ENCODE peak calls at places on chromosomes 2 and 18, in five cellular contexts. M, E, L, J and B are unnamed samples.
A peak's percentile ranks its signal among the peaks of the same experiment; 100 is the strongest.

GRCh38 chr2:174631009-174631981 is 33.7 kb upstream of the WIPF1 start:
- DNase-seq in J (no peak), M (no peak), L (peak; percentile 90), E (no peak), B (no peak)

GRCh38 chr2:170155022-170155722 is 22.8 kb upstream of the MYO3B start:
- DNase-seq in J (no peak), E (no peak), L (peak; percentile 60), M (peak; percentile 42), B (no peak)

GRCh38 chr2:218472980-218473379 is 54.1 kb downstream of the VIL1 start:
- DNase-seq in L (no peak), E (no peak), M (no peak), J (no peak), B (no peak)

GRCh38 chr2:240435457-240435954 is at the start of gene GPC1:
- DNase-seq in M (peak; percentile 82), L (peak; percentile 76), J (peak; percentile 90), E (peak; percentile 79), B (peak; percentile 73)

GRCh38 chr2:171225302-171225980 is 64.7 kb upstream of the TLK1 start:
- DNase-seq in L (peak; percentile 95), M (peak; percentile 79), E (no peak), J (no peak), B (no peak)

GRCh38 chr2:167596072-167596471 is 651.3 kb downstream of the STK39 start:
- DNase-seq in M (no peak), L (no peak), J (no peak), E (no peak), B (no peak)

GRCh38 chr2:237603718-237604362 is 13.3 kb upstream of the RAB17 start:
- DNase-seq in M (no peak), J (no peak), L (peak; percentile 80), E (peak; percentile 47), B (no peak)

GRCh38 chr2:1504311-1504750 is 91.1 kb downstream of the TPO start:
- DNase-seq in M (no peak), L (no peak), J (no peak), E (no peak), B (no peak)

GRCh38 chr2:159064446-159065301 is 96.2 kb downstream of the TANC1 start:
- DNase-seq in M (no peak), J (no peak), E (no peak), L (peak; percentile 58), B (no peak)

GRCh38 chr18:395481-396250 is 104.8 kb downstream of the COLEC12 start:
- DNase-seq in E (peak; percentile 33), M (no peak), L (peak; percentile 86), J (no peak), B (no peak)

GRCh38 chr2:33522571-33522970 is 46.1 kb downstream of the RASGRP3 start:
- DNase-seq in L (peak; percentile 42), J (no peak), M (no peak), E (no peak), B (no peak)

GRCh38 chr2:208122248-208122647 is 2.1 kb downstream of the CRYGD start:
- DNase-seq in L (no peak), M (no peak), E (no peak), J (no peak), B (no peak)

GRCh38 chr2:176126929-176127768 is 2.4 kb upstream of the HOXD8 start:
- DNase-seq in E (peak; percentile 71), J (no peak), L (peak; percentile 58), M (peak; percentile 52), B (peak; percentile 55)

GRCh38 chr2:102489646-102490045 is 16.6 kb downstream of the SLC9A4 start:
- DNase-seq in E (no peak), L (no peak), J (no peak), M (no peak), B (no peak)

GRCh38 chr2:210195066-210195852 is 24.1 kb upstream of the KANSL1L start:
- DNase-seq in E (peak; percentile 37), L (peak; percentile 58), M (peak; percentile 57), J (no peak), B (no peak)

GRCh38 chr2:39513641-39514094 is 76.6 kb upstream of the MAP4K3 start:
- DNase-seq in L (peak; percentile 97), M (peak; percentile 74), E (peak; percentile 76), J (peak; percentile 46), B (peak; percentile 62)

GRCh38 chr2:162118166-162119031 is 33.6 kb downstream of the GCG start:
- DNase-seq in E (no peak), M (no peak), J (peak; percentile 37), L (peak; percentile 78), B (no peak)

GRCh38 chr2:71243548-71244301 is 16.8 kb upstream of the PAIP2B start:
- DNase-seq in M (no peak), E (peak; percentile 33), J (peak; percentile 78), L (no peak), B (no peak)

GRCh38 chr18:38940863-38941531 is 1375.4 kb upstream of the CELF4 start:
- DNase-seq in J (no peak), L (peak; percentile 53), M (peak; percentile 70), E (peak; percentile 38), B (no peak)

GRCh38 chr2:52253605-52254004 is 1221.7 kb upstream of the NRXN1 start:
- DNase-seq in E (no peak), M (no peak), J (no peak), L (peak; percentile 4), B (no peak)

GRCh38 chr18:49500136-49500921 is 13.3 kb upstream of the C18orf32 start:
- DNase-seq in L (no peak), M (no peak), E (no peak), J (no peak), B (no peak)

GRCh38 chr2:184765048-184765881 is 166.9 kb downstream of the ZNF804A start:
- DNase-seq in J (no peak), L (no peak), E (no peak), M (no peak), B (no peak)

GRCh38 chr18:11820697-11821096 is 30.5 kb upstream of the CHMP1B start:
- DNase-seq in L (no peak), M (no peak), E (no peak), J (no peak), B (no peak)

GRCh38 chr2:205543937-205544702 is 138.2 kb upstream of the NRP2 start:
- DNase-seq in E (no peak), J (no peak), M (no peak), L (peak; percentile 15), B (no peak)

GRCh38 chr2:236569593-236569973 is at the start of gene ACKR3:
- DNase-seq in L (peak; percentile 24), M (peak; percentile 76), J (peak; percentile 90), E (peak; percentile 92), B (peak; percentile 70)

GRCh38 chr2:233519787-233520611 is 46.6 kb downstream of the USP40 start:
- DNase-seq in M (peak; percentile 18), J (no peak), E (no peak), L (no peak), B (no peak)

GRCh38 chr2:218406949-218407703 is 7.5 kb downstream of the CTDSP1 start:
- DNase-seq in M (no peak), J (peak; percentile 90), E (peak; percentile 77), L (peak; percentile 37), B (peak; percentile 68)

GRCh38 chr2:209496586-209496982 is 72.7 kb downstream of the MAP2 start:
- DNase-seq in L (peak; percentile 40), E (no peak), J (no peak), M (no peak), B (no peak)

GRCh38 chr18:21210278-21210677 is 31.8 kb upstream of the GREB1L start:
- DNase-seq in J (no peak), L (no peak), M (no peak), E (no peak), B (no peak)

GRCh38 chr2:69693472-69694450 is 48.2 kb upstream of the ANXA4 start:
- DNase-seq in E (no peak), J (no peak), M (no peak), L (no peak), B (no peak)

GRCh38 chr2:227826019-227826521 is 12.4 kb downstream of the CCL20 start:
- DNase-seq in M (no peak), J (no peak), E (no peak), L (no peak), B (no peak)

GRCh38 chr2:23595601-23596251 is 210.7 kb downstream of the KLHL29 start:
- DNase-seq in E (peak; percentile 31), M (no peak), L (peak; percentile 13), J (peak; percentile 68), B (peak; percentile 40)

GRCh38 chr2:30205456-30205855 is 25.9 kb upstream of the LBH start:
- DNase-seq in J (no peak), E (no peak), M (no peak), L (no peak), B (no peak)

DNA sequence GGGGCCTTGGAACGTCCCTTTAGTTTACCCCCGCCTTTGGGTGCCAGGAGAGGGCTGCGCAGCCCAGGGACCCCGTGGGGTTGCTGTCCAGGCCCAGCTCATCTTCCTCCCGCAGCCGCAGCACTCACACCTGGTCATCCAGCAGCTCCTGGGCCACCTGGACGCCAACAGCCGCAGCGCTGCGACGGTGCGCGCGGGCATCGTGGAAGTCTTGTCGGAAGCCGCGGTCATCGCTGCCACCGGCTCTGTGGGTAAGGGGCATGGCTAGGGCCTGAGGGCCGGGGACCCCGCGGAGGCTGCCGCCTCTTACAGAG is 37.2 kb downstream of the POMC start:
- DNase-seq in E (no peak), J (peak; percentile 61), M (no peak), L (no peak), B (no peak)
- H3K4me3 ChIP-seq in E (no peak overlapping the region), J (no peak overlapping the region), M (no peak overlapping the region), L (no peak overlapping the region), B (no peak overlapping the region)

GRCh38 chr2:235052514-235053354 is 100.9 kb downstream of the SH3BP4 start:
- DNase-seq in M (no peak), L (no peak), J (no peak), E (no peak), B (no peak)

GRCh38 chr2:235054919-235055318 is 103.1 kb downstream of the SH3BP4 start:
- DNase-seq in L (no peak), J (no peak), E (no peak), M (no peak), B (no peak)

GRCh38 chr2:235055891-235056516 is 104.2 kb downstream of the SH3BP4 start:
- DNase-seq in E (peak; percentile 72), M (peak; percentile 69), J (no peak), L (no peak), B (peak; percentile 41)

GRCh38 chr2:235053649-235054048 is 101.8 kb downstream of the SH3BP4 start:
- DNase-seq in J (no peak), L (no peak), E (no peak), M (no peak), B (no peak)

GRCh38 chr2:235054497-235054896 is 102.7 kb downstream of the SH3BP4 start:
- DNase-seq in M (no peak), L (no peak), J (no peak), E (no peak), B (no peak)
- H3K27ac ChIP-seq in M (no peak overlapping the region), L (no peak overlapping the region), J (no peak overlapping the region), E (peak overlapping the region; percentile 20), B (no peak overlapping the region)

DNA sequence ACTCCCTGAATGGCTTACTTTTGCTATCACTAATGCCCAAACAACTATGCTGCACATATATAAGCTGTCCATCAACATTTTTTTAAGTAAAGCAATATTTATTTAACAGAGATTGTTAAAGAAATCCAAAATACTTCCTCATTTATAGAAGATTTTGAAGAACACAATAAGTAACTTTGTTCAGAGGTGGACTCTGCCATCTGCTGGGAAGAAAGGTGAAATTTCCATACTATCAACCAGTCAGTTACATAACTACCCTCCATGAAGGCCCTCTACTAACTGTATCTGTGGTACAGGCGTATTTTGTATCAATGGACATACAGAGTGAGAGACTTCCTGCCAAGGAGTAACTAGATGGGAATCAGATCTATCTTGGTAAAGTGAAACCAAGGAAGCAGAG is 106.0 kb downstream of the DTNB start:
- DNase-seq in E (peak; percentile 45), M (peak; percentile 59), L (peak; percentile 65), J (no peak), B (no peak)
- H3K4me1 ChIP-seq in E (peaks cover 11% of the 10 kb centered on the region), M (no peaks in the 10 kb centered on the region), L (no peaks in the 10 kb centered on the region), J (peaks cover 3% of the 10 kb centered on the region), B (no peaks in the 10 kb centered on the region)

GRCh38 chr2:230226090-230226551 is 585 bp downstream of the SP140 start:
- DNase-seq in M (no peak), L (no peak), J (no peak), E (no peak), B (no peak)
- H3K4me3 ChIP-seq in M (no peak overlapping the region), L (no peak overlapping the region), J (no peak overlapping the region), E (no peak overlapping the region), B (no peak overlapping the region)